ENCODE peak calls at places on chromosomes 6 and 20, in five cellular contexts. V, T, O, I and R are unnamed samples.

GRCh38 chr6:21103626-21104224 is 489.8 kb upstream of the SOX4 start:
- DNase-seq in I (peak), V (peak), T (no peak), O (no peak), R (no peak)

GRCh38 chr20:17611540-17612286 is 41.8 kb downstream of the DSTN start:
- DNase-seq in V (peak), T (peak), I (no peak), O (peak), R (no peak)

GRCh38 chr20:61500791-61501321 is 248.8 kb downstream of the CDH4 start:
- DNase-seq in T (no peak), V (no peak), I (no peak), O (no peak), R (no peak)

GRCh38 chr6:157106487-157106886 is 216.8 kb downstream of the TMEM242 start:
- DNase-seq in O (no peak), T (no peak), V (peak), I (no peak), R (no peak)

GRCh38 chr20:17023811-17024210 is 203.0 kb upstream of the PCSK2 start:
- DNase-seq in V (no peak), O (peak), T (no peak), I (no peak), R (no peak)

GRCh38 chr6:168585441-168585840 is 144.5 kb downstream of the SMOC2 start:
- DNase-seq in V (no peak), I (no peak), O (no peak), T (no peak), R (no peak)

GRCh38 chr20:6583134-6583738 is 184.2 kb upstream of the BMP2 start:
- DNase-seq in I (peak), T (peak), O (peak), V (peak), R (peak)

GRCh38 chr20:54168961-54169862 is 4.6 kb downstream of the CYP24A1 start:
- DNase-seq in V (no peak), I (no peak), T (no peak), O (no peak), R (no peak)

GRCh38 chr6:169204167-169204566 is 49.5 kb downstream of the THBS2 start:
- DNase-seq in O (no peak), I (no peak), V (no peak), T (no peak), R (no peak)

GRCh38 chr6:135624402-135625297 is 127.1 kb upstream of the AHI1 start:
- DNase-seq in T (no peak), V (no peak), I (no peak), O (no peak), R (no peak)

DNA sequence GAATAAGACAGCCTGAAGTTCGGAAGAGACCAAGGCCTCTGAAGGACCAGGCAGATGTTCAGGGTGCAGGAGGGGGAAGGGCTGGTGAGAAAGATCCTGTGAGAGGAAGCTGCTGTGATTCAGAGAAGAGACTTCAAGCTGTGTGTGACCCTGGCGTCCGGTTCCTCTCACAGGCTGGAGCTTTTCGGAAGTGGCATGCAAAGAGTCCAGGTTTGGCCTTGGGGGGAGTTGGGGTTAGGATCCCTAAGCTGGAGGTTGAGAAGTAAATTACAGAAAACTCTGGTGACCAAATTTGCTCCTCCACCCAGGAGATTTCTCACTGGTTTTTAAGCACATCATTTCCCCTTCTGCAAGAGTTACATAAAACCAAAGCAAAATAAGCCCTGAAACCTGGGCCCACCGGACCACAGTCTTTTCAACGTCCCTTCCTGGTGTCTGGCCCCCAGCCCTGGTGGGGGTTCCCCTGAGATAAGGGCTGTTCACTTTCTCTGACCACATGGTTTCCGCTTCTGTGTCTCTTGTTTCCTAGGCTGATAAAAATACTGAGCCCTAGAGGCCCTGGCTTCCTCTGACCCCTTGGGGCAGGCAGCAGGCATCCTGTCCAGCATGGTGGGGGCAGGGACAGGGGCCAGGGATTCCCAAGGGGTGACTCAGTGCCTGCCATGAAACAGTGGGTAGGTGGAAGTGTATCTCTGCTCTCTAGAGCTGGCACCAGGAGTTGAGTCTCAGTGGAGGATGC is 12.0 kb upstream of the LTA start:
- DNase-seq in T (peak), I (no peak), O (no peak), V (peak), R (no peak)
- TF ChIP-seq CTCF in T (no peak), I (no peak), O (no peak), V (no peak), R (no peak)

GRCh38 chr20:23165964-23166363 is 79.8 kb upstream of the CD93 start:
- DNase-seq in T (no peak), V (no peak), I (no peak), O (no peak), R (no peak)

GRCh38 chr20:23163562-23163961 is 77.4 kb upstream of the CD93 start:
- DNase-seq in I (no peak), O (no peak), T (no peak), V (no peak), R (no peak)

GRCh38 chr20:23164176-23164601 is 78.1 kb upstream of the CD93 start:
- DNase-seq in O (no peak), T (no peak), I (no peak), V (no peak), R (no peak)

GRCh38 chr20:23166563-23166962 is 80.4 kb upstream of the CD93 start:
- DNase-seq in T (no peak), O (no peak), V (no peak), I (no peak), R (no peak)

GRCh38 chr20:23165307-23165750 is 79.2 kb upstream of the CD93 start:
- DNase-seq in V (no peak), T (no peak), O (peak), I (no peak), R (no peak)
- TF ChIP-seq CTCF in V (peak), T (no peak), O (no peak), I (no peak), R (no peak)

GRCh38 chr20:49924247-49924646 is 8.9 kb upstream of the SPATA2 start:
- DNase-seq in T (no peak), V (no peak), O (no peak), I (no peak), R (no peak)

GRCh38 chr20:49929142-49929494 is 7.1 kb upstream of the RNF114 start:
- DNase-seq in O (no peak), I (no peak), V (no peak), T (no peak), R (no peak)

GRCh38 chr20:49928411-49929141 is 7.6 kb upstream of the RNF114 start:
- DNase-seq in O (peak), T (peak), I (peak), V (peak), R (peak)

DNA sequence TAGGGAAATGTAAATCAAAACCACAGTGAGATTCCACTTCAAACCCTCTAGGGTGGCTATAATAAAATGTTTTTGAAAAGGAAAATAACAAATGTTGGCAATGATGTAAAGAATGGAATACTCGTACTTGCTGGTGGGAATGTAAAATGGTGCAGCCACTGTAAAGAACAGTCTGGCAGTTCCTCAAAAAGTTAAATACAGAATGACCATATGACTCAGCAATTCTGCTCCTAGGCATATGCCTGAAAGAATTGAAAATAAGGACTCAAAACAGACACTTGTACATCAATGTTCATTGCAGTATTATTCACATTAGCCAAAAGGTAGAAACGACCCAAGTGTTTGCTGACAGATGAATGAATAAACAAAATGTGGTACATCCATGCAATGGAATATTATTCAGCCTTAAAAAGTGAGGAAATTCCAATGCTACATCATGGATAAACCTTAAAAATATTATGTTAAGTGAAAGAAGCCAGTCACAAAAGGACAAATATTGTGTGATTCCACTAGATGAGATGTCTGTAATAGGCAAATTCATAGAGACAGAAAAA is 10.2 kb upstream of the RNF114 start:
- DNase-seq in T (no peak), I (no peak), O (no peak), V (no peak), R (no peak)
- TF ChIP-seq CTCF in T (no peak), I (no peak), O (no peak), V (no peak), R (no peak)

GRCh38 chr6:72580281-72580940 is 41.5 kb upstream of the KCNQ5 start:
- DNase-seq in V (peak), T (peak), O (peak), I (no peak), R (no peak)
- TF ChIP-seq CTCF in V (peak), T (peak), O (peak), I (no peak), R (peak)

DNA sequence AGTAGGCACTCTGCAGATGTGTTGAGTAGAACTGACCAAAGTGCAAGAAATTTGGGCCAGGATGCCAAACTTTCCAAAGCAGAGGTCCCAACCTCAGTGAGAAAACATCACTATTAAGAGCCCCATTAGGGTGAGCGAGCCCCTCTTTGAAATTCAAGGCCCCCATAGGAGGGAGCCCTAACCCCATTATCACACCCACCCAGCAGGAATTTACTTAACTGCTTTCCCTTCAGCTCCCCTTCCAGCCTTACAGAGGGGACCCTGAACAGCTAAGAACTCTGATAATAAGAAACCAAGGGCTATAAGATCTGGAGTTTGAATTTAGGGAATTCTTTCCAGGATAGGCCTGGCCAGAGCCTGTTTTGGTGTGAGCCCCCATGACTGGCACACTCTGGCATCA is 130.7 kb downstream of the NFATC2 start:
- DNase-seq in I (no peak), T (no peak), O (no peak), V (no peak), R (no peak)
- TF ChIP-seq CTCF in I (no peak), T (peak), O (no peak), V (no peak), R (no peak)

DNA sequence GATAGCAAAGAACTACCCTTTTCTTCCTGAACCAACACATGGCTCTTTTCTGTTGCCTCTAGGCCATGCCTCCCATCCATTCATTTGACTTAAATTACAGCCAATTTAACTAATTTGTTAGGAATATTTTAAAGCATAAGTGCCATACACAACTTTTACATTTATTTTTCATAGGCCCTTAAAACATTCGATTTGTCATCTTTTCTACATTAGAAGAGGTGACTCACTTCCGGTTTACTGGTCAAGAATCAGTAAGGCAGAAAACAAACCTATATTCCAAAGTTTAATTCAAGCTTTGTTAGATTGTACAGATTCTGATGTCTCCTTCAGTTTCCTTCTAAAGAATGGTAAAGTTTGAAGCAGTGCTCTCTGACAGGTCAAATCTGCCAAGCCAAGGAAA is 344.3 kb downstream of the SAMD5 start:
- DNase-seq in V (no peak), T (no peak), I (no peak), O (no peak), R (no peak)
- TF ChIP-seq CTCF in V (no peak), T (no peak), I (no peak), O (no peak), R (no peak)